ENCODE peak calls at places on chromosome 16, in five cellular contexts. W, K, X, N and F are unnamed samples.

GRCh38 chr16:75532791-75533190 is 3.1 kb downstream of the CHST5 start:
- DNase-seq in W (no peak), K (no peak), X (peak), N (no peak), F (no peak)

GRCh38 chr16:67259705-67260104 is 10.9 kb downstream of the SLC9A5 start:
- DNase-seq in W (no peak), K (no peak), X (no peak), N (no peak), F (no peak)

GRCh38 chr16:85010446-85010930 is 847 bp downstream of the ZDHHC7 start:
- DNase-seq in W (no peak), K (no peak), X (no peak), N (no peak), F (no peak)

GRCh38 chr16:72926671-72927070 is 121.3 kb downstream of the ZFHX3 start:
- DNase-seq in W (no peak), K (no peak), X (no peak), N (no peak), F (no peak)

GRCh38 chr16:77564791-77565390 is 130.1 kb upstream of the ADAMTS18 start:
- DNase-seq in W (no peak), K (no peak), X (no peak), N (no peak), F (no peak)

GRCh38 chr16:84603115-84603816 is 14.6 kb downstream of the COTL1 start:
- DNase-seq in W (peak), K (no peak), X (peak), N (no peak), F (no peak)

GRCh38 chr16:88846088-88846487 is 10.7 kb downstream of the GALNS start:
- DNase-seq in W (no peak), K (no peak), X (no peak), N (no peak), F (no peak)

GRCh38 chr16:30075503-30076275 is at the start of gene PPP4C:
- DNase-seq in W (peak), K (peak), X (peak), N (peak), F (peak)

GRCh38 chr16:79415983-79416641 is 184.4 kb downstream of the MAF start:
- DNase-seq in W (no peak), K (no peak), X (peak), N (no peak), F (no peak)

GRCh38 chr16:27982184-27982583 is 81.3 kb downstream of the GSG1L start:
- DNase-seq in W (no peak), K (no peak), X (peak), N (no peak), F (no peak)

GRCh38 chr16:66003196-66003595 is 363.3 kb upstream of the CDH5 start:
- DNase-seq in W (no peak), K (no peak), X (no peak), N (no peak), F (no peak)

GRCh38 chr16:1707193-1707790 is 1.3 kb downstream of the MAPK8IP3 start:
- DNase-seq in W (no peak), K (no peak), X (no peak), N (no peak), F (no peak)

GRCh38 chr16:12089492-12090161 is 113.1 kb downstream of the SNX29 start:
- DNase-seq in W (no peak), K (no peak), X (peak), N (no peak), F (peak)

GRCh38 chr16:27468941-27469531 is 67.1 kb downstream of the IL21R start:
- DNase-seq in W (no peak), K (no peak), X (no peak), N (no peak), F (no peak)

GRCh38 chr16:4393243-4393606 is 21.6 kb downstream of the VASN start:
- DNase-seq in W (no peak), K (no peak), X (peak), N (no peak), F (no peak)

GRCh38 chr16:50696575-50697420 is 3.4 kb downstream of the NOD2 start:
- DNase-seq in W (peak), K (no peak), X (peak), N (no peak), F (peak)

GRCh38 chr16:30104090-30104489 is 8.1 kb upstream of the YPEL3 start:
- DNase-seq in W (no peak), K (no peak), X (no peak), N (no peak), F (no peak)

GRCh38 chr16:1884155-1884760 is 12.3 kb upstream of the MEIOB start:
- DNase-seq in W (no peak), K (peak), X (no peak), N (no peak), F (no peak)

GRCh38 chr16:27244363-27244755 is 24.2 kb downstream of the NSMCE1 start:
- DNase-seq in W (no peak), K (no peak), X (peak), N (no peak), F (peak)

GRCh38 chr16:84047626-84048025 is 5.0 kb upstream of the SLC38A8 start:
- DNase-seq in W (no peak), K (no peak), X (no peak), N (no peak), F (no peak)

GRCh38 chr16:14015948-14016347 is 55.2 kb upstream of the MRTFB start:
- DNase-seq in W (no peak), K (no peak), X (peak), N (no peak), F (no peak)

GRCh38 chr16:46974352-46974751 is 878 bp upstream of the DNAJA2 start:
- DNase-seq in W (no peak), K (no peak), X (no peak), N (no peak), F (no peak)

GRCh38 chr16:66020642-66021041 is 345.8 kb upstream of the CDH5 start:
- DNase-seq in W (no peak), K (no peak), X (no peak), N (no peak), F (no peak)

GRCh38 chr16:88688013-88688778 is 1.9 kb upstream of the SNAI3 start:
- DNase-seq in W (no peak), K (peak), X (no peak), N (no peak), F (no peak)

GRCh38 chr16:87864331-87864989 is 4.8 kb downstream of the SLC7A5 start:
- DNase-seq in W (no peak), K (no peak), X (no peak), N (no peak), F (no peak)

GRCh38 chr16:10521681-10522274 is 58.6 kb downstream of the EMP2 start:
- DNase-seq in W (peak), K (peak), X (peak), N (no peak), F (peak)

GRCh38 chr16:87661561-87661960 is 59.3 kb downstream of the JPH3 start:
- DNase-seq in W (no peak), K (peak), X (no peak), N (no peak), F (peak)

GRCh38 chr16:67206838-67207115 is 7.8 kb downstream of the ELMO3 start:
- DNase-seq in W (no peak), K (no peak), X (no peak), N (no peak), F (no peak)

GRCh38 chr16:27073733-27074132 is 7.0 kb downstream of the C16orf82 start:
- DNase-seq in W (no peak), K (no peak), X (peak), N (no peak), F (no peak)